ENCODE peak calls at places on chromosomes 4 and X, in four cellular contexts. M is HCT116, I is NB4, A is stomach. L is an unnamed sample.

GRCh38 chr4:146654976-146655761 is 16.5 kb downstream of the POU4F2 start:
- DNase-seq in M (no peak), I (no peak), A (no peak), L (no peak)

GRCh38 chr4:140152760-140153418 is 1.1 kb downstream of the MAML3 start:
- DNase-seq in A (peak), I (peak), M (no peak), L (peak)

GRCh38 chr4:1047976-1048780 is 36.8 kb downstream of the FGFRL1 start:
- DNase-seq in I (peak), M (no peak), A (no peak), L (peak)

GRCh38 chr4:15809058-15809457 is 30.9 kb downstream of the CD38 start:
- DNase-seq in I (peak), M (no peak), A (no peak), L (no peak)

GRCh38 chr4:185096032-185096653 is 46.9 kb upstream of the SLC25A4 start:
- DNase-seq in I (peak), A (peak), M (peak), L (peak)

GRCh38 chr4:142697303-142697702 is 148.8 kb downstream of the INPP4B start:
- DNase-seq in A (no peak), M (no peak), I (no peak), L (no peak)

GRCh38 chr4:99816611-99817309 is at the start of gene DAPP1:
- DNase-seq in A (peak), I (peak), M (no peak), L (peak)

GRCh38 chr4:78684196-78685079 is 91.7 kb upstream of the BMP2K start:
- DNase-seq in A (no peak), I (no peak), M (no peak), L (no peak)

GRCh38 chrX:12360991-12361598 is 222.8 kb downstream of the FRMPD4 start:
- DNase-seq in I (no peak), A (no peak), M (no peak), L (no peak)

GRCh38 chr4:56301181-56302076 is 85.9 kb downstream of the AASDH start:
- DNase-seq in I (peak), M (peak), A (peak), L (peak)

GRCh38 chr4:105979506-105979905 is 84.2 kb downstream of the NPNT start:
- DNase-seq in I (no peak), A (no peak), M (no peak), L (no peak)

GRCh38 chr4:105306158-105306781 is 159.6 kb downstream of the TET2 start:
- DNase-seq in M (no peak), I (no peak), A (no peak), L (no peak)

GRCh38 chr4:16722386-16722785 is 176.1 kb downstream of the LDB2 start:
- DNase-seq in M (no peak), I (no peak), A (no peak), L (no peak)

GRCh38 chrX:150898343-150899190 is at the start of gene CD99L2:
- DNase-seq in M (peak), I (peak), A (peak), L (peak)

GRCh38 chr4:168558587-168558986 is 61.7 kb downstream of the PALLD start:
- DNase-seq in I (no peak), A (no peak), M (no peak), L (no peak)

GRCh38 chr4:113474017-113474416 is 287.5 kb downstream of the CAMK2D start:
- DNase-seq in I (no peak), M (peak), A (no peak), L (no peak)

GRCh38 chr4:189001283-189001970 is 862.2 kb downstream of the TRIML1 start:
- DNase-seq in M (no peak), I (peak), A (no peak), L (no peak)

GRCh38 chr4:54073481-54073880 is 9.1 kb upstream of the CHIC2 start:
- DNase-seq in A (no peak), M (no peak), I (peak), L (no peak)

GRCh38 chr4:75935628-75936027 is 5.2 kb downstream of the NAAA start:
- DNase-seq in A (no peak), M (no peak), I (no peak), L (no peak)

GRCh38 chr4:75940692-75941253 is at the start of gene NAAA:
- DNase-seq in A (peak), I (peak), M (peak), L (peak)

DNA sequence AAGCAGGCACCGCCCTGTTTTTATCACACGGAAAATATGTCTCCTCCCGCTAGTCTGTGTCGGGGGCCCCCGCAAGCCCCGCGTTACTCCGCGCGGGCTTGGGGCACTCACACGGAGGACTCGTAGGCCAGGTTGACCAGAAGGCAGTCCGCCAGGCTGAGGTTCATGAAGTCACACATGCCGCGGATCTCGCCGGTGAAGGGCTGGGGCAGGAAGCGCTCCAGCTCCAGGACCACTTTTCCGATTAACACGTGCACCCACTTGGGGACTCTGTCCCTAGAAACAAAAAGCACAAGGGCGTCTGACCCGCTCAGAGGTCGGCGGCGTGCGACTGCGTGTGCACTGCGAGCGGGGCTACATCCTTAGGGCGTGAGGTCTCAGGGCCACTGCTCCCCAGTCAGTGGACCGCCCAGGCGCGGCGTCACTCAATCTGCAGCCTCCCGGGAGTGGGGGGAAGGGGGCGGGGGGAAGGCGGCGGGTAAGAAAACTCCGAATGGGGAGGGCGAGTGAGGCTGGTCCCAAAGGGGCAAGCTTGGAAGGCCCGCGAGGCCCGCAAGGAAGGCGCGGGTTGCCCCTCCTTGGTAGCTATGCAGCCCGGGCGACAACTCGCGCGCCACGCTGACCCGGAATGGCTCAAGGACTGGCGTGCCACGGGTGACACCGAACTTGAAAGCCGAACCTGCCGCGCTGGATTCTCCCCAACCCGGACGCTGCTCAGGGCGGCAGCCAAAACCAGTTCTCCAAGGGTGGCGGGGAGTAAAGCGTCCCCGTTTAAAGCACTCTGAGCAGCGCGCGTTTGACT is 722 bp downstream of the NAAA start:
- DNase-seq in I (peak), M (peak), A (peak), L (peak)
- TF ChIP-seq POLR2A in I (no peak), M (no peak), A (no peak), L (peak)

GRCh38 chrX:14027511-14028019 is 2.1 kb downstream of the GEMIN8 start:
- DNase-seq in A (no peak), I (peak), M (no peak), L (no peak)

GRCh38 chrX:14029039-14029424 is 660 bp downstream of the GEMIN8 start:
- DNase-seq in M (no peak), A (no peak), I (peak), L (no peak)

GRCh38 chrX:14028473-14028872 is 1.2 kb downstream of the GEMIN8 start:
- DNase-seq in I (no peak), M (no peak), A (no peak), L (no peak)

GRCh38 chrX:14030248-14030592 is 528 bp upstream of the GEMIN8 start:
- DNase-seq in M (no peak), A (no peak), I (peak), L (no peak)

GRCh38 chrX:14029425-14030247 is at the start of gene GEMIN8:
- DNase-seq in M (peak), I (peak), A (peak), L (peak)
- TF ChIP-seq POLR2A in M (no peak), I (peak), A (no peak), L (peak)

GRCh38 chrX:119693032-119693995 is at the start of gene SEPTIN6:
- DNase-seq in M (peak), I (peak), A (peak), L (peak)
- TF ChIP-seq POLR2A in M (peak), I (peak), A (no peak), L (peak)

DNA sequence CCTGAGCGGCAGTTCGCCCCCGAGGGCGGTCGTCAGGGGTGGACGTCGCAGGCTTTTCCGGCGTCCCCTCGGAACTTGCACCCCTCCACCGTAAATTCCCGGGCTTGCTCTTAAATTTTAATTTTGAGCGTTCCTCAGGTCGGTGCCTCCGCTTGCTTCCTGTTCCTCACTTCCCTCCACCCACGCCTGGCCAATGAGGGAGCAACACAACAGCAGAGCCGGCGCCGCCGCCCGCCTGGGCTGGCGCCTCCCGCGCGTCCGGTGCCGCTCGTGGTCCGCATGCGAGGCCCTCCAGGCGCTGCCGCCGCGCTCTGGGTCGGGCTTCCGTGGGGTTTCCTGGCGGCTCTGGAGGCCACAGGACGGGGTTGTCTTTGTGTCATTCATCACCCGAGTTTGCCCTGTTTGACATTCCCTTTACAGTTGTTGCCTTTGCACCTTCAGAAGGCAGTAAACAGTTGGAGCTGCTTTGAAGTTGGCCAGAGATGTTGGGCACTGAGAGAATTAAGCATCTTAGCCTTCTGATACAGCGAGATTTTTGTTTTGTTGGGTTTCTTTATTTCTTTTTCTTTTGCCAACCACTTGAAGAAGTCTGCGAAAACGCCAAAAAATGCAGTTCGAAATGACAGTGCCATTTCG is 692 bp downstream of the SPCS3 start:
- DNase-seq in I (peak), M (peak), A (peak), L (peak)
- TF ChIP-seq POLR2A in I (no peak), M (no peak), A (no peak), L (no peak)

GRCh38 chrX:30652527-30653414 is 452 bp upstream of the GK start:
- DNase-seq in M (peak), I (peak), A (peak), L (peak)
- TF ChIP-seq POLR2A in M (no peak), I (peak), A (no peak), L (peak)

GRCh38 chr4:110769578-110769977 is 146.7 kb upstream of the PITX2 start:
- DNase-seq in I (no peak), M (no peak), A (no peak), L (no peak)
- TF ChIP-seq POLR2A in I (no peak), M (no peak), A (no peak), L (no peak)

GRCh38 chr4:7059673-7060072 is 8.2 kb downstream of the GRPEL1 start:
- DNase-seq in A (no peak), I (peak), M (no peak), L (no peak)

GRCh38 chr4:7055990-7056325 is 11.9 kb downstream of the GRPEL1 start:
- DNase-seq in M (no peak), A (no peak), I (no peak), L (no peak)

GRCh38 chr4:7060346-7061150 is 7.3 kb downstream of the GRPEL1 start:
- DNase-seq in I (no peak), M (no peak), A (no peak), L (no peak)

GRCh38 chr4:7061815-7062214 is 6.0 kb downstream of the GRPEL1 start:
- DNase-seq in I (no peak), A (no peak), M (no peak), L (no peak)

DNA sequence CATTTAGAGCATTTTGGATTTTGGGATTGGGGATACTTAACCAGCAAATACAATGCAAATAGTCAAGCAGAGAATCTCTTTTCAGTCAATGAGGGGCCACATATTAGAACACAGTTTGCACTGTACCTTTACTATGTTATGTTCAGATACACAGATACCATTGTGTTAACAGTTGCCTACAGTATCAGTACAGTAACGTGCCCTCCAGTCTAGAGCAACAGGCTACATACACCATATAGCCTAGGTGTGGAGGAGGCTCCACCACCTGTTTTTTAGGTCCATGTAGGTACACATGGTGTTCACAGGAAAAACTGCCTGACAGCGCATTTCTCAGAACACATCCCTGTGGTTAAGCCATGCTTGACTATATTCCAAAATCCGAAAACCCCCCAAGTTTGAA is 9.1 kb downstream of the GRPEL1 start:
- DNase-seq in M (no peak), I (no peak), A (no peak), L (no peak)
- TF ChIP-seq POLR2A in M (no peak), I (no peak), A (no peak), L (no peak)